ENCODE peak calls at places on chromosome 22, in nine cellular contexts. N is left lung; M is CD8-positive, alpha-beta T cell; A is cardiac muscle cell; I is substantia nigra; X is tibial artery; E is neuronal stem cell; O is Karpas-422; C is lung. F is an unnamed sample.

GRCh38 chr22:27681037-27681436 is 120.5 kb downstream of the MN1 start:
- DNase-seq in I (no peak), E (no peak), M (no peak), A (no peak), X (no peak), C (no peak), O (no peak), N (no peak), F (no peak)

GRCh38 chr22:17120711-17121234 is 387 bp downstream of the TMEM121B start:
- DNase-seq in O (no peak), N (no peak), M (no peak), A (no peak), E (peak; percentile 59), C (no peak), I (no peak), X (no peak), F (no peak)

GRCh38 chr22:37581534-37581933 is 1.6 kb upstream of the LGALS2 start:
- DNase-seq in E (no peak), X (no peak), C (peak; percentile 62), A (no peak), O (no peak), N (peak; percentile 71), I (peak; percentile 53), M (no peak), F (no peak)

GRCh38 chr22:33030923-33031525 is 27.2 kb downstream of the SYN3 start:
- DNase-seq in I (no peak), A (no peak), E (no peak), M (no peak), C (no peak), X (no peak), O (no peak), N (no peak), F (no peak)

GRCh38 chr22:49439373-49439772 is 388.3 kb downstream of the BRD1 start:
- DNase-seq in C (no peak), E (no peak), X (no peak), N (no peak), A (no peak), O (no peak), I (no peak), M (no peak), F (no peak)

GRCh38 chr22:19691721-19692341 is 22.5 kb upstream of the SEPTIN5 start:
- DNase-seq in N (no peak), C (no peak), X (no peak), I (no peak), M (no peak), E (no peak), O (no peak), A (peak; percentile 68), F (no peak)

GRCh38 chr22:47112994-47113879 is 350.8 kb downstream of the TBC1D22A start:
- DNase-seq in I (no peak), N (no peak), C (no peak), M (no peak), X (peak; percentile 60), O (no peak), E (no peak), A (no peak), F (no peak)

GRCh38 chr22:28424427-28425080 is 255.1 kb downstream of the TTC28 start:
- DNase-seq in N (no peak), A (peak; percentile 55), O (no peak), I (no peak), C (no peak), X (no peak), E (no peak), M (no peak), F (no peak)

GRCh38 chr22:43110927-43111623 is 525 bp downstream of the BIK start:
- DNase-seq in O (no peak), I (no peak), N (peak; percentile 55), C (peak; percentile 41), A (no peak), E (no peak), X (no peak), M (peak; percentile 66), F (peak; percentile 10)

DNA sequence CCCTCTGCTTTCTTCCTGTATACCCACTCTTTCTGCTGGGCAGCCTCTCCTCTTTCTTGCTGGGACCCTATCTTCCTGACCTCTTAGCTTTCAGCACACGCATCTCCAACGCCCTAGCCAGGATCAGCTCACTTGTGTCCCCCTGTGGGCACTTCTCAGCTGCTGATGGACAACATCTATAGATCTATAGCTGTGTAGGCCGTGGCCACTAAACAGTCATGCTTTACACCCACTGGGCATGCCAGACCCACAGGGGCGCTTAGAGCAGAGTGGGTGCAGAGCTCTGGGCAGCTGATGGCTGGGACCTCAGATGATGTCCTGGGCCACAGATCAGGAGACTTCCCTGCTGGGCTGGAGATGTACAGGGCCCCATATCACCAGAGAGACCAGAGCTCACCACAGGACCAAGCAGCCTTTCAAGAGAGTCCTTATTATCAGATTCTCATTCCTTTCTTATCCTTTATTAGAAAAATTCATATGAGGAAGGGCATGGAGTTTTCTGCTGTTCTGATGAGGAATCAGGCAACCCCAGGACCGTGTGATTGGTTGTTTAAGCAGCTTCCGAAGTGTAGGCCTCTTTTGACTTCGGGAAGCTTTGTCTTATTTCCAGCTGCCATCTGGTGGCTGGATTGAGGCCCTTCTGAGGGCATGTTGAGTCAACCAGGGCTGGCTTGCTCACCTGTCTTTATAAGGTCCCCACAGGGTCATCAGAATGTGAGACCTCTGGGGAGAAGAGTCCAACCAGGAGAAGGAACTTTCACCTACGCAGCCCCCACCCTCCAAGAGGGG is 60.5 kb downstream of the OSBP2 start:
- DNase-seq in A (peak; percentile 87), E (peak; percentile 51), I (peak; percentile 36), O (peak; percentile 83), X (no peak), M (peak; percentile 62), N (peak; percentile 44), C (peak; percentile 31), F (peak; percentile 6)
- H3K27ac ChIP-seq in A (no peak overlapping the region), E (no peak overlapping the region), I (peak overlapping the region; percentile 39), O (no peak overlapping the region), X (no peak overlapping the region), M (no peak overlapping the region), N (no peak overlapping the region), C (no peak overlapping the region), F (no peak overlapping the region)

GRCh38 chr22:44547371-44547770 is 49.3 kb upstream of the RTL6 start:
- DNase-seq in N (peak; percentile 23), M (no peak), O (no peak), X (peak; percentile 19), A (no peak), E (no peak), I (no peak), C (no peak), F (no peak)

GRCh38 chr22:44545773-44546172 is 47.7 kb upstream of the RTL6 start:
- DNase-seq in M (no peak), A (no peak), C (no peak), O (no peak), I (no peak), E (no peak), N (peak; percentile 10), X (peak; percentile 44), F (no peak)

GRCh38 chr22:44544523-44545433 is 46.7 kb upstream of the RTL6 start:
- DNase-seq in O (no peak), M (no peak), A (no peak), C (no peak), X (peak; percentile 47), E (no peak), N (no peak), I (no peak), F (no peak)

GRCh38 chr22:44549021-44549420 is 51.0 kb upstream of the RTL6 start:
- DNase-seq in X (peak; percentile 17), I (no peak), M (no peak), O (no peak), A (no peak), C (no peak), E (no peak), N (peak; percentile 19), F (no peak)

DNA sequence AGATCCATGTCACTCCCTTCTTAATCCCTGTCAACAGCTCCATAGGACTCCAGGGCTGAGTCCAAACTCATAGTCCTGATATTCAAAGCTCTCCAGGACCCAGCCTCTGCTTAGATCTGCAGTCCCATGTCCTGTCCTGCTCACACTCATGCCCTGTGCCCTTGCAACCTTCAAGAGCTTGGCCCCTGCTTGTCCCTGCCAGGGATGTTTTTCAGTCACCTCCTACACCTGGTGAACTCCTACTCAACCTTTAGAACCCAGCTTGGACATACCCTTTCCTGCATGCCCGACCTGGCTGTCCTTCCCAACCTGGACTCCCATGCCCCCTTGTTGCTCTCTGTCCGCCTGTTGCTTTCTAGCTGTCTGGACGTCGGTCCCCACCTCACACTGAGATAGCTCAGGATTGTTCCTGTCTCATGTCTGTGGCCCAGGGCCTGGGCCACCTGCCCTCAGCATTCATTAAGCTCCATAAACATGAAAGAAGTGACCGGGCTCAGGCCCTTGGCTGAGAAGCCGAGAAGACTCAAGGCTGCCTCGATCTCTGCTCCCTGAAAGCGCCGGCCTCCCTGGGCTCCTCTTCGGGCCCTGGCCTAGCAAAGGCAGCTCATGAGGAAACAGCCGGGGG is 48.8 kb upstream of the RTL6 start:
- DNase-seq in N (peak; percentile 6), I (no peak), C (no peak), O (no peak), A (no peak), X (peak; percentile 34), E (no peak), M (no peak), F (no peak)
- H3K27ac ChIP-seq in N (no peak overlapping the region), I (no peak overlapping the region), C (no peak overlapping the region), O (no peak overlapping the region), A (no peak overlapping the region), X (no peak overlapping the region), E (no peak overlapping the region), M (no peak overlapping the region), F (no peak overlapping the region)

DNA sequence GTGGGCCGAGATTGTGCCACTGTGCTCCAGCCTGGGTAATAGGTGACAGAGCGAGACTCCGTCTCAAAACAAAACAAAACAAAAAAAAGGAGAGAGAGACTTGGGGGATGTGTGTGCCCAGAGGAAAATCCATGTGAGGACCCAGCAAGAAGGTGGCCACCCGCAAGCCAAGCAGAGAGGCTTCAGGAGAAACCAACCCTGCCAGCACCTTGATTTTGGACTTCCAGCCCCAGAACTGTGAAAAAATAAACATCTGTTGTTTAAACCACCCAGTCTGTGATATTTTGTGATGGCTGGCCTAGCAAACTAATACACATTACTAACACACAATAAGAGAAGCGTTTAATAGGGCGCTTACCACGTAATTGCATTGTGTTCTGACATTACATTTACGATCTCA is 21.2 kb downstream of the TXN2 start:
- DNase-seq in A (no peak), O (no peak), C (no peak), E (no peak), N (no peak), I (no peak), X (no peak), M (no peak), F (no peak)
- H3K27ac ChIP-seq in A (peak overlapping the region; percentile 81), O (no peak overlapping the region), C (peak overlapping the region; percentile 13), E (no peak overlapping the region), N (no peak overlapping the region), I (no peak overlapping the region), X (peak overlapping the region; percentile 95), M (no peak overlapping the region), F (no peak overlapping the region)

GRCh38 chr22:38775656-38776055 is 18.3 kb downstream of the DNAL4 start:
- DNase-seq in E (no peak), A (no peak), N (no peak), X (no peak), M (no peak), I (no peak), O (no peak), C (no peak), F (no peak)
- H3K27ac ChIP-seq in E (no peak overlapping the region), A (no peak overlapping the region), N (no peak overlapping the region), X (no peak overlapping the region), M (no peak overlapping the region), I (no peak overlapping the region), O (no peak overlapping the region), C (no peak overlapping the region), F (no peak overlapping the region)

GRCh38 chr22:45435544-45436139 is 22.1 kb downstream of the RIBC2 start:
- DNase-seq in I (peak; percentile 73), A (peak; percentile 95), M (peak; percentile 89), C (peak; percentile 87), O (peak; percentile 90), N (peak; percentile 88), E (peak; percentile 80), X (peak; percentile 94), F (peak; percentile 70)
- H3K27ac ChIP-seq in I (no peak overlapping the region), A (peak overlapping the region; percentile 65), M (no peak overlapping the region), C (peak overlapping the region; percentile 71), O (no peak overlapping the region), N (peak overlapping the region; percentile 34), E (no peak overlapping the region), X (peak overlapping the region; percentile 65), F (no peak overlapping the region)

F was measured in effector memory CD4-positive, alpha-beta T cell.